ENCODE peak calls at places on chromosome 18, in six cellular contexts. P is fibroblast of lung, S is hepatocyte, K is HCT116, I is GM23338, U is neural progenitor cell. Z is an unnamed sample.

GRCh38 chr18:35289293-35290069 is 548 bp downstream of the ZSCAN30 start:
- DNase-seq in P (peak; percentile 18), S (peak; percentile 55), K (no peak), I (peak; percentile 51), U (peak; percentile 8), Z (no peak)

GRCh38 chr18:11251229-11251890 is 102.0 kb upstream of the PIEZO2 start:
- DNase-seq in P (peak; percentile 50), S (no peak), K (no peak), I (no peak), U (no peak), Z (no peak)

GRCh38 chr18:8960740-8961657 is 141.5 kb upstream of the NDUFV2 start:
- DNase-seq in P (peak; percentile 76), S (no peak), K (no peak), I (no peak), U (no peak), Z (no peak)

GRCh38 chr18:37611623-37612279 is 46.2 kb upstream of the CELF4 start:
- DNase-seq in P (no peak), S (no peak), K (no peak), I (no peak), U (no peak), Z (no peak)

GRCh38 chr18:58491773-58492752 is 136.8 kb downstream of the ALPK2 start:
- DNase-seq in P (no peak), S (no peak), K (no peak), I (no peak), U (no peak), Z (no peak)

GRCh38 chr18:39966275-39966674 is 1988.8 kb upstream of the PIK3C3 start:
- DNase-seq in P (no peak), S (no peak), K (no peak), I (peak; percentile 77), U (peak; percentile 17), Z (no peak)

GRCh38 chr18:36284671-36285295 is 12.7 kb upstream of the FHOD3 start:
- DNase-seq in P (peak; percentile 77), S (peak; percentile 64), K (peak; percentile 60), I (peak; percentile 88), U (peak; percentile 78), Z (peak; percentile 64)

GRCh38 chr18:12032786-12033642 is 51.7 kb downstream of the IMPA2 start:
- DNase-seq in P (peak; percentile 66), S (no peak), K (no peak), I (no peak), U (no peak), Z (no peak)

GRCh38 chr18:10285283-10285640 is 169.2 kb upstream of the APCDD1 start:
- DNase-seq in P (no peak), S (no peak), K (no peak), I (no peak), U (no peak), Z (no peak)

GRCh38 chr18:77165489-77166415 is 33.2 kb upstream of the MBP start:
- DNase-seq in P (peak; percentile 4), S (no peak), K (no peak), I (no peak), U (no peak), Z (no peak)

GRCh38 chr18:10013621-10014543 is 100.1 kb downstream of the VAPA start:
- DNase-seq in P (no peak), S (no peak), K (no peak), I (no peak), U (no peak), Z (no peak)

GRCh38 chr18:71443726-71444480 is 1100.2 kb downstream of the CBLN2 start:
- DNase-seq in P (peak; percentile 75), S (no peak), K (no peak), I (no peak), U (no peak), Z (no peak)

GRCh38 chr18:58570360-58571064 is 58.4 kb downstream of the ALPK2 start:
- DNase-seq in P (peak; percentile 37), S (no peak), K (no peak), I (no peak), U (no peak), Z (no peak)

GRCh38 chr18:61244632-61245031 is 88.6 kb upstream of the CDH20 start:
- DNase-seq in P (no peak), S (no peak), K (no peak), I (no peak), U (no peak), Z (no peak)

GRCh38 chr18:70457223-70457622 is 168.4 kb downstream of the SOCS6 start:
- DNase-seq in P (no peak), S (no peak), K (no peak), I (no peak), U (no peak), Z (no peak)

GRCh38 chr18:6629635-6630140 is 99.8 kb upstream of the ARHGAP28 start:
- DNase-seq in P (peak; percentile 88), S (no peak), K (no peak), I (no peak), U (no peak), Z (no peak)

GRCh38 chr18:7561907-7562460 is 5.1 kb upstream of the PTPRM start:
- DNase-seq in P (no peak), S (peak; percentile 31), K (no peak), I (no peak), U (no peak), Z (no peak)

GRCh38 chr18:80103231-80103630 is 5.8 kb upstream of the ADNP2 start:
- DNase-seq in P (peak; percentile 34), S (no peak), K (no peak), I (no peak), U (no peak), Z (no peak)

GRCh38 chr18:9188359-9189231 is 52.0 kb downstream of the ANKRD12 start:
- DNase-seq in P (no peak), S (no peak), K (no peak), I (no peak), U (no peak), Z (no peak)

GRCh38 chr18:35585608-35586007 is 4.1 kb downstream of the GALNT1 start:
- DNase-seq in P (no peak), S (no peak), K (no peak), I (no peak), U (no peak), Z (no peak)

GRCh38 chr18:48316177-48316576 is 93.0 kb downstream of the ZBTB7C start:
- DNase-seq in P (no peak), S (no peak), K (no peak), I (no peak), U (no peak), Z (no peak)

GRCh38 chr18:55579888-55580287 is 8.1 kb downstream of the TCF4 start:
- DNase-seq in P (peak; percentile 65), S (no peak), K (no peak), I (no peak), U (no peak), Z (no peak)
- H4K20me1 ChIP-seq in P (no peaks in the 10 kb centered on the region), S (no peaks in the 10 kb centered on the region), K (no peaks in the 10 kb centered on the region), I (peaks cover 5% of the 10 kb centered on the region), U (peaks cover 69% of the 10 kb centered on the region), Z (no peaks in the 10 kb centered on the region)

GRCh38 chr18:32771169-32771751 is 1.6 kb downstream of the KLHL14 start:
- DNase-seq in P (no peak), S (peak; percentile 17), K (no peak), I (peak; percentile 63), U (peak; percentile 65), Z (peak; percentile 13)

GRCh38 chr18:32768646-32769206 is 4.1 kb downstream of the KLHL14 start:
- DNase-seq in P (no peak), S (no peak), K (no peak), I (no peak), U (no peak), Z (no peak)

GRCh38 chr18:32770651-32771168 is 2.1 kb downstream of the KLHL14 start:
- DNase-seq in P (no peak), S (peak; percentile 11), K (no peak), I (peak; percentile 51), U (peak; percentile 39), Z (no peak)

GRCh38 chr18:32769242-32770180 is 3.3 kb downstream of the KLHL14 start:
- DNase-seq in P (no peak), S (peak; percentile 26), K (no peak), I (peak; percentile 69), U (peak; percentile 67), Z (no peak)

DNA sequence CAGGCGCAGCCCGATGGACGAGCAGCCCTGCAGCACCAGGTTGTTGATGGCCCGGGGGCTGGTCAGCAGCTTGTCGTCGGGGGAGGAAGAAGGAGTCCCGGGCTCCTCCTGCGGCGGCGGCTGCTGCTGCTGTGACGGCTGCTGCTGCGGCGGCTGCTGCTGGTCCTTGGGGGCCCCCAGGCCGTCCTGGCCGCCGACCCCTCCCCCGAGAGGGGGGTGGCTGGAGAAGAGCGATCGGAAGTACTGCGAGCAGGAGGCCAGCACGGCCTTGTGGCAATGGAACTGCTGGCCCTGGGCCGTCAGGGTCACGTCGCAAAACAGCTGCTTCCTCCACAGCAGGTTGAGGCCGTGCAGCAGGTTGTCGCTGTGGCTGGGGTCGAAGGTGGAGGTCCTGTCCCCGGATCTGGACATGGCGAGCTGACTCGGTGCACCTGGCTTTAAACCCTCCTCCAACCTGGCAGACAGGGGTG is 2.6 kb downstream of the KLHL14 start:
- DNase-seq in P (no peak), S (peak; percentile 7), K (no peak), I (no peak), U (peak; percentile 46), Z (no peak)
- TF ChIP-seq EZH2 in P (no peak), S (no peak), K (no peak), I (peak; percentile 40), U (peak; percentile 50), Z (no peak)

GRCh38 chr18:79064228-79064627 is 5.0 kb upstream of the ATP9B start:
- DNase-seq in P (no peak), S (no peak), K (no peak), I (no peak), U (no peak), Z (no peak)
- H2AFZ ChIP-seq in P (no peak overlapping the region), S (no peak overlapping the region), K (no peak overlapping the region), I (no peak overlapping the region), U (no peak overlapping the region), Z (no peak overlapping the region)

GRCh38 chr18:2907459-2908145 is 60.8 kb downstream of the EMILIN2 start:
- DNase-seq in P (no peak), S (no peak), K (no peak), I (no peak), U (no peak), Z (no peak)

GRCh38 chr18:2908166-2908945 is 61.5 kb downstream of the EMILIN2 start:
- DNase-seq in P (no peak), S (no peak), K (no peak), I (no peak), U (no peak), Z (no peak)

GRCh38 chr18:2906522-2907458 is 60.0 kb downstream of the EMILIN2 start:
- DNase-seq in P (no peak), S (peak; percentile 71), K (no peak), I (peak; percentile 62), U (peak; percentile 69), Z (peak; percentile 18)

GRCh38 chr18:2903006-2903405 is 56.2 kb downstream of the EMILIN2 start:
- DNase-seq in P (peak; percentile 86), S (peak; percentile 78), K (no peak), I (no peak), U (no peak), Z (no peak)

DNA sequence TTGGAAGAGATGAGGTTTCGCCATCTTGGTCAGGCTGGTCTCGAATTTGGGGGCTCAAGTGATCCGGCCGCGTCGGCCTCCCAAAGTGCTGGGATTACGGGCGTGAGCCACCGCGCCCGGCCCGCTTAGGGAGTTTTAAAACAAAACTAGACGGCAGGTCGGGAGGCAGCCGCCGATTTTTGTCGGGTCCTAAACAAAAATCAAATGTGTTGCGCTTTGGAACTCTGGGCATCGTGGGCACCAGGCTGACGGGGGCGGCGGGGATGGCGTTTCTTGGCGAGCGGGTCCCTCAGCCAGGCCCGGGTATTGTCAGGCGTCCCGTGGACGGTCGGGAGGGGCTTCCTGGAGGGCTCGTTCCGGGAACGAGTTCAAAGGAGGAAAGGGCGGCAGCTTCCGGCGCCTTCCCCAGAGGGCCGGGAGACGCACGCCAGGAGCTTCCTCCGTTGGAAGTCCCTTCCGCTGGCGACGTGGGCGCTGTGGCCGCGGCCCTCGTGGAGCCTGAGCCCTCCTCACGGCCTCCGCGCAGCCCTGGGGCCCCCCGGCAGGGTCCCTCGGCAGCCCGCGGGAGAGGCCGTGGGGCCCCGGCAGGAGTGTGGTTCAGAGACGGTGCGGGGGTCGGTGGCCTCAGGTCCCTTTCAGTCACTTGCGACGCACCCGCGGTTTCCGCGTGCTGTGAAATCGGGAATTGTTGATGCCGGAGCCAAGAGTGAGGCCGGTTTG is 59.2 kb downstream of the EMILIN2 start:
- DNase-seq in P (peak; percentile 59), S (peak; percentile 71), K (peak; percentile 33), I (peak; percentile 69), U (peak; percentile 46), Z (no peak)
- H4K20me1 ChIP-seq in P (no peaks in the 10 kb centered on the region), S (peaks cover 3% of the 10 kb centered on the region), K (no peaks in the 10 kb centered on the region), I (no peaks in the 10 kb centered on the region), U (peaks cover 12% of the 10 kb centered on the region), Z (no peaks in the 10 kb centered on the region)

Z was measured in MM.1S.